ENCODE peak calls at places on chromosomes 3 and 15, in seven cellular contexts. P is H1, U is HCT116, W is GM12878, Y is K562, B is HepG2, K is Panc1. M is an unnamed sample.

GRCh38 chr3:10783360-10784346 is 32.4 kb upstream of the SLC6A11 start:
- DNase-seq in P (peak; percentile 66), U (peak; percentile 28), W (no peak), Y (peak; percentile 73), B (peak; percentile 36), K (peak; percentile 18), M (peak; percentile 42)

GRCh38 chr15:66359740-66360139 is 3.3 kb upstream of the TIPIN start:
- DNase-seq in P (no peak), U (peak; percentile 43), W (peak; percentile 24), Y (no peak), B (peak; percentile 70), K (no peak), M (no peak)

GRCh38 chr3:132285620-132285945 is 31.6 kb upstream of the ACP3 start:
- DNase-seq in P (no peak), U (no peak), W (no peak), Y (no peak), B (no peak), K (no peak), M (no peak)

GRCh38 chr3:34533468-34533867 is 735.0 kb downstream of the PDCD6IP start:
- DNase-seq in P (no peak), U (no peak), W (no peak), Y (no peak), B (no peak), K (no peak), M (no peak)

GRCh38 chr3:99777708-99778107 is 40.0 kb upstream of the CMSS1 start:
- DNase-seq in P (no peak), U (no peak), W (no peak), Y (no peak), B (no peak), K (no peak), M (no peak)

GRCh38 chr3:42602961-42603360 is 2.5 kb downstream of the NKTR start:
- DNase-seq in P (no peak), U (no peak), W (no peak), Y (no peak), B (no peak), K (no peak), M (no peak)

GRCh38 chr3:159669024-159669476 is 319.6 kb upstream of the IL12A start:
- DNase-seq in P (no peak), U (no peak), W (no peak), Y (no peak), B (no peak), K (no peak), M (no peak)

GRCh38 chr15:80861776-80862175 is 82.6 kb downstream of the CEMIP start:
- DNase-seq in P (no peak), U (no peak), W (no peak), Y (no peak), B (no peak), K (no peak), M (no peak)

GRCh38 chr15:31308185-31308639 is 18.4 kb upstream of the KLF13 start:
- DNase-seq in P (peak; percentile 58), U (no peak), W (no peak), Y (no peak), B (no peak), K (no peak), M (no peak)

GRCh38 chr3:188052229-188052965 is 101.6 kb upstream of the LPP start:
- DNase-seq in P (peak; percentile 65), U (no peak), W (no peak), Y (no peak), B (peak; percentile 90), K (no peak), M (no peak)

GRCh38 chr3:166304509-166305063 is 467.4 kb upstream of the BCHE start:
- DNase-seq in P (no peak), U (no peak), W (no peak), Y (no peak), B (no peak), K (no peak), M (no peak)

GRCh38 chr3:66722675-66723074 is 221.9 kb upstream of the LRIG1 start:
- DNase-seq in P (no peak), U (no peak), W (no peak), Y (no peak), B (no peak), K (no peak), M (no peak)

DNA sequence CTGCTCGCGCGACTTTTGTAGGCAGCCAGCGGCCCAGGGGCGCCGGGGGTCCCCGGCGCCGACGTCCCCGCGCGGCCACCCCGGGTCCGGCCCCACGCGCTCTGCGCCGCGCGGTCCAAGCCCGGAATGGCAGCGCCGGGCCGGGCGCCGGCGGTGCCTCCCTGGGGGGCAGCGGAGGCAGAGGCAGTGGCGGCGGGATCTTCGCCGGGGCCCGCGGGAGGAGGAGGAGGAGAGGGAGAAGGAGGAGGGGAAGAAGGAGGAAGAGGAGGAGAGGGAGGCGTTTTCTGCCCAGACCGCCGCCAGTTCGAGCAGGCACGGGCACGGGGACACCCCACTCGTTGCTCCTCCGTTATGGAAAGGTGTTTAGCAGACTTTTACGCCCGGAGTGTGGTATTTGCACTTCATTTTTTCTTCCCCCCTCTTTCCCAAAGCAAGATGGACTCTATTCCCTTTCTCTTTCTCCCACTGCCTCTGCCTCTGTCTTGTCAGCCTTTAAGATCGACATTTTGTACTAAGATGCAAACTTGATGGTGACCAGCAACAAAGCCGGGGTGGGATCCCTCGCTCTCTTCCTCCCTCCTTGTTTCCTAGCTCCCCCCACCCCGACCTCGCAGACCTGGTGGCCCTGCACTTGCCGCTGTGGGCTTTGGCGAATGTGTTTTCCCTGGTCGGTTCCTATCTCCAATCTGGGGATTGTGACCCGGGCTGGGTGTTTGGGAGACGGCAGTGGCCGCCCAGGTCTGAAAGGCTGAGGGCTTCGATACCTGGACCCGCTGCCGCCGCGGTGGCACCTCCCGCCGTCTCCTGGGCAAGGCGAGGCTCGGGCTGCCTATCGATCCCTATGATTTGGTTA is 2.6 kb downstream of the BBX start:
- DNase-seq in P (peak; percentile 61), U (no peak), W (no peak), Y (peak; percentile 5), B (no peak), K (no peak), M (peak; percentile 55)
- TF ChIP-seq SIN3A in P (no peak), U (no peak), W (no peak), Y (no peak), B (no peak), K (no peak), M (no peak)

GRCh38 chr3:175916151-175916946 is 1057.2 kb downstream of the NAALADL2 start:
- DNase-seq in P (no peak), U (no peak), W (no peak), Y (no peak), B (no peak), K (no peak), M (no peak)

GRCh38 chr3:175914785-175915184 is 1055.7 kb downstream of the NAALADL2 start:
- DNase-seq in P (no peak), U (no peak), W (no peak), Y (no peak), B (no peak), K (no peak), M (no peak)

DNA sequence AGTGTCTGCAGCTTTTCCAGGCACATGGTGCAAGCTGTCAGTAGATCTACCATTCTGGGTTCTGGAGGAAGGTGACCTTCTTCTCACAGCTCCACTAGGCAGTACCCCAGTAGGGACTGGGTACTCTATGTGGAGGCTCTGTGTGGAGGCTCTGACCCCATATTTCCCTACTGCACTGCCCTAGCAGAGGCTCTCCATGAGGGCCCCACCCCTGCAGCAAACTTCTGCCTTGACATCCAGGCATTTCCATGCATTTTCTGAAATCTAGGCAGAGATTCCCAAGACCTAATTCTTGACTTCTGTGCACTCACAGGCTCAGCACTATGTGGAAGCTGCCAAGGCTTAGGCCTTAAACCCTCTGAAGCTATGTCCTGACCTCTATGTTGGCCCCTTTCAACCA is 1060.0 kb downstream of the NAALADL2 start:
- DNase-seq in P (no peak), U (no peak), W (no peak), Y (no peak), B (no peak), K (no peak), M (no peak)
- TF ChIP-seq SIN3A in P (no peak), U (no peak), W (no peak), Y (no peak), B (no peak), K (no peak), M (no peak)

GRCh38 chr3:13014755-13015285 is 58.4 kb downstream of the IQSEC1 start:
- DNase-seq in P (no peak), U (no peak), W (no peak), Y (no peak), B (no peak), K (no peak), M (no peak)

GRCh38 chr3:13017361-13018038 is 55.7 kb downstream of the IQSEC1 start:
- DNase-seq in P (no peak), U (no peak), W (no peak), Y (no peak), B (no peak), K (no peak), M (no peak)

GRCh38 chr3:13015286-13016082 is 57.7 kb downstream of the IQSEC1 start:
- DNase-seq in P (no peak), U (no peak), W (no peak), Y (no peak), B (no peak), K (no peak), M (no peak)

GRCh38 chr3:13016726-13017255 is 56.4 kb downstream of the IQSEC1 start:
- DNase-seq in P (no peak), U (no peak), W (no peak), Y (no peak), B (no peak), K (no peak), M (no peak)

DNA sequence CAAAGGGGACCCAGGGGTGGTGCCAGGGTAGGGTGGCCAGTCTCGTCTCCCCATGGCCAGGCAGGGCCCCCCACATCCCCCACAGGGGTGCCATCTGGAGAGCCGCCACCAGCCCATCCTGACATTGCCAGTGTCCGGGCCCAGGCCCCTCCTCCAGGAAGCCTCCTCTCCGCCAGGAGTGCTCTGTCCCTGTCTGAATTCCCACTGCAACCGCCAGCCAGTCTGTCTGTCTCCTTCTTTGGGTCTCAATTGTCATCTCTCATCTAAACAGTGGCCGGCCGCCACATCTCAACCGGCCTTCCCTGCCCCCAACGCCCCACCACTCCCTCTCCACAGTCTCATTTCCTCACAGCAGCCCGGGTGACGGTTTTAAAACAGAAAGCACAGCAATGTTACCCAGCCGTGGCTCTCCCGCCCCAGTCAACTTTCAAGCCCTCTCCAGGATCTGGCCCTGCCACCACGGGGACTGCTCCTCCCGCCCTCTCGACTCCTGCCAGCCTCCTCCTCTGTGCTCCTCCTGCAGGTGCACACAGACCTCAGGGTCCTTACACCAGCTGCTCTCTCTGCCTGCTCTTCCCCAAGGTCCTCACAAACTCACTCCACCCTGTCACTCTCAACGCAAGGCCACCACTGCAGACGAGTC is 57.0 kb downstream of the IQSEC1 start:
- DNase-seq in P (no peak), U (no peak), W (peak; percentile 70), Y (peak; percentile 42), B (no peak), K (no peak), M (no peak)
- TF ChIP-seq SIN3A in P (no peak), U (no peak), W (peak; percentile 79), Y (no peak), B (no peak), K (no peak), M (no peak)

DNA sequence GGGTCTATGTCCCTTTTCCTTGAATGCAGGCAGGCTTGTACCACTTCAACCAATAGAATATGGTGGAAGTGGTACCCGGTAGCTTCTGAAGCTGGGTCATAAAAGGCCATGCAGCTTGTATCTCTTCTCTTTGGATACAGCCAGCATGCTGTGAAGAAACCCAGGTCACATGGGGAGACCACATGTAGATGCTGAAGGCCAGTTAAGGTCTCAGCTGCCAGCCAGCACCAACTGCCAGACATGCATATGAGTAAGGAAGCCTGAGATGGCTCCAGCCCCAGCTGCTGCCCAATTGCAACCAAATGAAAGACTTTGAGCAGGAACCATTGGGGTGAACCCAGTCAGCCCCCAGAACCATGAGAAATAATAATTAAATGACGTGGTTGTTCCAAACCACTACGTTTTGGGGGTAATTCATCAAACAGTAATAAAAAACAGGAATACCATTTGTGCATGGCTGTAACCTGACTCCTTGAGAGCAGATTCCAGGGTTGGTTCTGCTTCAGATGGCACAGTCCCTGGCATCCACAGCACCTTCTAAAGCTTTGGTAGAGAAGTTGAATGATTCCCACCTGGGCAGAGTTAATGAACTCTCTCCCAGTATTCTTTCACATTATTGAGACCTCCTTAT is 3.8 kb downstream of the RBP2 start:
- DNase-seq in P (no peak), U (no peak), W (no peak), Y (no peak), B (no peak), K (no peak), M (no peak)
- TF ChIP-seq SIN3A in P (no peak), U (no peak), W (no peak), Y (no peak), B (no peak), K (no peak), M (no peak)